ENCODE peak calls at places on chromosomes 3 and 15, in eight cellular contexts. D is left lung, A is upper lobe of left lung, P is psoas muscle, I is mammary epithelial cell, R is RWPE2, K is suprapubic skin, B is right cardiac atrium. G is an unnamed sample.

GRCh38 chr3:15478300-15478979 is 43.1 kb downstream of the COLQ start:
- DNase-seq in R (no peak), D (no peak), K (peak), A (no peak), I (no peak), P (no peak), B (no peak), G (no peak)

GRCh38 chr3:99242271-99242670 is 340.8 kb upstream of the DCBLD2 start:
- DNase-seq in P (no peak), B (no peak), A (no peak), I (peak), K (no peak), R (no peak), D (no peak), G (no peak)

GRCh38 chr15:39028069-39028468 is 463.5 kb upstream of the RASGRP1 start:
- DNase-seq in P (peak), A (no peak), K (no peak), R (no peak), B (peak), I (peak), D (no peak), G (no peak)

GRCh38 chr15:77921664-77922063 is 155.8 kb downstream of the TBC1D2B start:
- DNase-seq in A (no peak), R (peak), I (no peak), K (no peak), B (no peak), D (no peak), P (no peak), G (no peak)

GRCh38 chr3:159455741-159456181 is 532.9 kb upstream of the IL12A start:
- DNase-seq in A (no peak), R (no peak), D (no peak), B (no peak), K (no peak), P (no peak), I (peak), G (no peak)

GRCh38 chr3:138051946-138052802 is 42.2 kb downstream of the CLDN18 start:
- DNase-seq in K (no peak), D (no peak), B (peak), A (no peak), I (peak), R (no peak), P (no peak), G (no peak)

GRCh38 chr15:71056111-71056510 is 59.2 kb upstream of the THSD4 start:
- DNase-seq in K (no peak), A (no peak), P (no peak), D (no peak), I (no peak), B (no peak), R (no peak), G (no peak)

GRCh38 chr3:4988815-4989648 is 9.8 kb downstream of the BHLHE40 start:
- DNase-seq in B (peak), D (no peak), K (no peak), A (no peak), R (no peak), P (peak), I (no peak), G (no peak)

GRCh38 chr3:147521646-147522045 is 112.5 kb downstream of the ZIC1 start:
- DNase-seq in A (no peak), D (no peak), I (no peak), K (no peak), P (no peak), B (no peak), R (no peak), G (no peak)

GRCh38 chr3:148211725-148212124 is 486.0 kb upstream of the AGTR1 start:
- DNase-seq in R (no peak), K (no peak), P (no peak), D (no peak), A (no peak), B (no peak), I (peak), G (no peak)

GRCh38 chr3:59212128-59212764 is 162.4 kb upstream of the CFAP20DC start:
- DNase-seq in R (no peak), A (no peak), D (no peak), P (no peak), B (no peak), I (peak), K (no peak), G (no peak)

GRCh38 chr3:143657391-143657790 is 190.9 kb downstream of the SLC9A9 start:
- DNase-seq in K (no peak), A (no peak), P (no peak), D (no peak), R (no peak), I (no peak), B (no peak), G (no peak)

GRCh38 chr15:35443376-35443775 is 102.6 kb downstream of the DPH6 start:
- DNase-seq in P (no peak), I (no peak), R (no peak), D (no peak), B (no peak), A (no peak), K (no peak), G (no peak)

GRCh38 chr15:74312445-74313007 is 54.9 kb downstream of the CYP11A1 start:
- DNase-seq in B (no peak), K (no peak), D (no peak), A (peak), R (no peak), P (no peak), I (no peak), G (no peak)

GRCh38 chr15:98776607-98777281 is 128.4 kb downstream of the IGF1R start:
- DNase-seq in A (peak), P (peak), B (peak), I (peak), D (peak), K (no peak), R (no peak), G (no peak)

GRCh38 chr15:80251505-80252280 is at the start of gene CTXND1:
- DNase-seq in A (peak), D (no peak), I (no peak), R (peak), P (no peak), B (peak), K (no peak), G (peak)

GRCh38 chr3:133487204-133487603 is 86.3 kb upstream of the CDV3 start:
- DNase-seq in B (no peak), A (no peak), R (no peak), P (no peak), D (no peak), I (no peak), K (no peak), G (no peak)

GRCh38 chr3:138127636-138128365 is 4.4 kb downstream of the A4GNT start:
- DNase-seq in D (no peak), B (no peak), P (no peak), K (no peak), A (no peak), R (no peak), I (no peak), G (no peak)

DNA sequence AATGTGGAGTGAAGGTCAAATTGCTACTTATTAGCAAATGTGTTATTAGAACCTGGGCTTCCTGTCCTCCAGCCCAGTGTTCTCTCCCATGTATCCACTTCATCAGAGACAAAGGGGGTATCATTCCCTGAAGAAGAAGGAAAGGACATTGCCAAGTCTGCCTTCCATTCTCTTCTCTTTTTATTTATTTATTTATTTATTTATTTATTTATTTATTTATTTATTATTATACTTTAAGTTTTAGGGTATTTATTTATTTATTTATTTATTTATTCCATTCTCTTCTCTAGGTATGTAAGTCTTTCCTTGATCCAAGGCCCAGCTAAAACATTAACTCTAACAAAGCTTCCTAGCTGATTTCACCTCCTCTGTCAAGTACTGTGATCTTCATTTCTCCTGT is 277.8 kb upstream of the DNAJC19 start:
- DNase-seq in I (no peak), K (no peak), D (no peak), B (no peak), P (no peak), R (no peak), A (no peak), G (no peak)
- H3K27ac ChIP-seq in I (no peak), K (no peak), D (no peak), B (no peak), P (no peak), R (no peak), A (no peak), G (no peak)

GRCh38 chr15:65182538-65182937 is 2.6 kb downstream of the CLPX start:
- DNase-seq in I (no peak), A (no peak), D (no peak), P (no peak), B (no peak), K (no peak), R (no peak), G (no peak)
- H3K4me3 ChIP-seq in I (no peak), A (no peak), D (peak), P (peak), B (no peak), K (peak), R (no peak), G (peak)

DNA sequence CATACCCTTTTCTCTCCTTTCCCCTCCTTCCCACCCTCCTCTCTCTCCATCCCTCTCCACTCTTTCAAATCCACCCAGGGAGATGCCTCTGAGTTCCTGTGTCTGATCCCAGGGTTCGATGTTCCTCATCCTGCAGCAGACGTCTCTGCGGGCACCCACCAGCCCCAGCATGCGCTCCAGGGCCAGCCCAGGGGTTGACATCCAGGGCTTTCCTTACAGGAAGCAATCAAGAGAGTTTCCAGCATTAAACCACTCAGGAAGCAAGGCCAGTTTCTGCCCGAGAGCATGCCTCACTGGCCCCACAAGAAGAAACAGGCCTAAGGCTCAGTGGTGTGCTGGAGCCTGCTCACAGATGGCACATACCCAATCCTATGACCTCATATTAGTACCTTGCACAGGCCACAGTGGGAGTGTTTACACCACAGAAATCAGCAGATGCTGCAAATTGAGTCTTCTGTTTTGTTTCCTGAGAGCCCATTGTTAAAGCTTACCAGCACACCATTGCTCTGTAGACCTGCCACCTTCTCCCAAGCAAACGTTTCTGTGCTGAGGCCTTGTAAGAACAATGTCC is 13.2 kb downstream of the SLC6A1 start:
- DNase-seq in R (no peak), B (no peak), D (no peak), K (no peak), P (no peak), I (peak), A (no peak), G (no peak)
- H3K27ac ChIP-seq in R (no peak), B (no peak), D (no peak), K (no peak), P (no peak), I (no peak), A (no peak), G (no peak)

DNA sequence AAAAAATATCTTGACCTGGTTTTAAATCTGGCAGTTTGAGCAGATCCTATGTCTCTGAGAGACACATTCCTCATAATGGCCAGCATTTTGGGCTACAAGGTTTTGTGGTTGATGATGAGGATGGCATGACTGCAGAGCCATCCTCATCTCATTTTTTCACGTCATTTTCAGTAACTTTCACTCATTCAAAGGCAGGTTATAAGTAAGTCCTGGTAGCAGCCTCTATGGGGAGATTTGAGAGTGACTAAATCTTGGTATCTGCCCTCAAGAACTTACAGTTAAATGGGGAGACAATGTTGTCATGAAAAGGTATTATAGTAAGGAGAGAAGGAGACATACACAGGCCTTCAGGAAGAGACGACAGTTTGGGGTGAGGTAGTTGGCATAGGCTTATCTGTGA is 14.5 kb downstream of the TIGIT start:
- DNase-seq in K (no peak), D (no peak), R (no peak), P (no peak), I (no peak), B (no peak), A (no peak), G (no peak)
- H3K4me3 ChIP-seq in K (no peak), D (no peak), R (no peak), P (no peak), I (no peak), B (no peak), A (no peak), G (no peak)

GRCh38 chr15:57676578-57676977 is 29.9 kb upstream of the POLR2M start:
- DNase-seq in R (no peak), P (no peak), I (no peak), D (no peak), A (no peak), K (no peak), B (no peak), G (no peak)

GRCh38 chr15:57671636-57672035 is 34.9 kb upstream of the POLR2M start:
- DNase-seq in A (no peak), P (no peak), D (no peak), K (no peak), I (no peak), B (no peak), R (no peak), G (no peak)

GRCh38 chr15:57677206-57677605 is 29.3 kb upstream of the POLR2M start:
- DNase-seq in I (no peak), K (no peak), B (no peak), A (no peak), P (no peak), D (no peak), R (no peak), G (no peak)

GRCh38 chr15:57680021-57680420 is 26.5 kb upstream of the POLR2M start:
- DNase-seq in D (no peak), A (no peak), B (no peak), R (no peak), I (peak), P (no peak), K (no peak), G (no peak)

GRCh38 chr15:57675481-57676181 is 30.9 kb upstream of the POLR2M start:
- DNase-seq in D (no peak), A (no peak), P (no peak), K (no peak), R (no peak), I (peak), B (no peak), G (no peak)
- H3K27ac ChIP-seq in D (no peak), A (no peak), P (no peak), K (no peak), R (no peak), I (no peak), B (no peak), G (no peak)